ENCODE peak calls at places on chromosomes 3 and 15, in six cellular contexts. F, M, U, B, D and I are unnamed samples.

GRCh38 chr3:14806641-14807263 is 12.0 kb upstream of the FGD5 start:
- DNase-seq in F (peak; percentile 74), M (no peak), U (no peak), B (no peak), D (no peak), I (no peak)

GRCh38 chr15:70158996-70159355 is 61.3 kb upstream of the TLE3 start:
- DNase-seq in F (no peak), M (no peak), U (no peak), B (no peak), D (no peak), I (no peak)

GRCh38 chr3:33658971-33659848 is 58.8 kb downstream of the CLASP2 start:
- DNase-seq in F (peak; percentile 30), M (peak; percentile 63), U (no peak), B (peak; percentile 47), D (peak; percentile 70), I (peak; percentile 60)

GRCh38 chr3:69719723-69720122 is 19.5 kb upstream of the MITF start:
- DNase-seq in F (no peak), M (no peak), U (no peak), B (no peak), D (no peak), I (no peak)

GRCh38 chr15:63234479-63234878 is 42.9 kb upstream of the APH1B start:
- DNase-seq in F (no peak), M (no peak), U (no peak), B (no peak), D (peak; percentile 40), I (no peak)

GRCh38 chr3:99902091-99902490 is 84.4 kb downstream of the CMSS1 start:
- DNase-seq in F (no peak), M (no peak), U (no peak), B (no peak), D (no peak), I (no peak)

GRCh38 chr15:76341366-76342045 is 4.9 kb downstream of the ISL2 start:
- DNase-seq in F (no peak), M (no peak), U (no peak), B (no peak), D (no peak), I (peak; percentile 10)

GRCh38 chr15:26890988-26891387 is 24.1 kb downstream of the GABRA5 start:
- DNase-seq in F (no peak), M (no peak), U (no peak), B (no peak), D (no peak), I (no peak)

GRCh38 chr3:12060139-12060831 is 56.1 kb downstream of the SYN2 start:
- DNase-seq in F (no peak), M (no peak), U (no peak), B (no peak), D (no peak), I (no peak)